ENCODE peak calls at places on chromosomes 2 and 18, in six cellular contexts. V, H, M, Y, J and U are unnamed samples.

GRCh38 chr2:105510761-105511669 is 112.2 kb upstream of the FHL2 start:
- DNase-seq in V (no peak), H (peak; percentile 71), M (no peak), Y (no peak), J (peak; percentile 31), U (no peak)

GRCh38 chr2:200744252-200744651 is 67.5 kb upstream of the BZW1 start:
- DNase-seq in V (no peak), H (no peak), M (no peak), Y (no peak), J (no peak), U (no peak)

GRCh38 chr2:210753386-210753785 is 197.0 kb downstream of the CPS1 start:
- DNase-seq in V (no peak), H (no peak), M (no peak), Y (no peak), J (no peak), U (no peak)

GRCh38 chr2:98716786-98717185 is 14.1 kb downstream of the MGAT4A start:
- DNase-seq in V (no peak), H (no peak), M (no peak), Y (no peak), J (no peak), U (no peak)

GRCh38 chr18:39173022-39173421 is 1607.4 kb upstream of the CELF4 start:
- DNase-seq in V (no peak), H (no peak), M (peak; percentile 45), Y (no peak), J (no peak), U (no peak)

GRCh38 chr18:1797265-1797664 is 774.0 kb downstream of the METTL4 start:
- DNase-seq in V (no peak), H (no peak), M (no peak), Y (no peak), J (no peak), U (no peak)

GRCh38 chr2:71697106-71698010 is 244.0 kb downstream of the DYSF start:
- DNase-seq in V (no peak), H (peak; percentile 57), M (no peak), Y (peak; percentile 47), J (no peak), U (no peak)

GRCh38 chr18:35749701-35750100 is 168.2 kb downstream of the GALNT1 start:
- DNase-seq in V (no peak), H (peak; percentile 37), M (no peak), Y (no peak), J (no peak), U (no peak)

GRCh38 chr2:181891966-181892794 is 650 bp downstream of the ITPRID2 start:
- DNase-seq in V (peak; percentile 82), H (peak; percentile 78), M (peak; percentile 91), Y (peak; percentile 96), J (peak; percentile 74), U (peak; percentile 86)

GRCh38 chr2:229610359-229610758 is 104.0 kb downstream of the DNER start:
- DNase-seq in V (no peak), H (no peak), M (no peak), Y (no peak), J (no peak), U (no peak)

GRCh38 chr18:30601541-30601940 is 441.0 kb downstream of the DSC3 start:
- DNase-seq in V (no peak), H (no peak), M (no peak), Y (no peak), J (no peak), U (no peak)

GRCh38 chr2:11802782-11803191 is 56.4 kb downstream of the LPIN1 start:
- DNase-seq in V (no peak), H (no peak), M (peak; percentile 35), Y (no peak), J (no peak), U (no peak)

GRCh38 chr2:11809586-11810236 is 63.3 kb downstream of the LPIN1 start:
- DNase-seq in V (no peak), H (no peak), M (peak; percentile 30), Y (no peak), J (no peak), U (no peak)

GRCh38 chr2:11807156-11808015 is 61.0 kb downstream of the LPIN1 start:
- DNase-seq in V (no peak), H (no peak), M (no peak), Y (no peak), J (no peak), U (no peak)

GRCh38 chr2:11808016-11808400 is 61.6 kb downstream of the LPIN1 start:
- DNase-seq in V (no peak), H (no peak), M (peak; percentile 16), Y (no peak), J (no peak), U (no peak)

DNA sequence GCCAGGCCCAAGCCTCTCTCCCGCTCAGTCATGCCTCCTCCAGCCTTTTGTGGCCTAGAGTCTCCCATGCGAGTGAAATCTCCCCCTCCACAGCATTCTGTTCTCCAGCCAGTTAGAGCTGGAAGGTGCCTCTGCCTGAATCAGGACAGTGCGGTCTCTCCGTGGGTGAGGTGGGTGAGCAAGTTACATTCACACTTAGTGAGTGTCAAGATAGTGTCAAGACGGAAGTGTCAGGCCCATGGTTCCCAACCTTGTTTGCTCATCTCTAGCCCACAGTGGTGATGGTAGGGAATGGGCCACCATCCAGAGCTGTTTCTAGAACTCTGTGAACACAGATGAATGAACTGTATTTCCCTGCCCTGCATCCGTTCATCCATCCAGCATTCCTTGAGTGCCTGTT is 59.5 kb downstream of the LPIN1 start:
- DNase-seq in V (no peak), H (no peak), M (peak; percentile 26), Y (no peak), J (no peak), U (no peak)
- H3K36me3 ChIP-seq in V (peaks cover 87% of the 10 kb centered on the region), H (peaks cover 29% of the 10 kb centered on the region), M (peaks cover 60% of the 10 kb centered on the region), Y (peaks cover 55% of the 10 kb centered on the region), J (no peaks in the 10 kb centered on the region), U (no peaks in the 10 kb centered on the region)

GRCh38 chr18:44801796-44802195 is 121.1 kb downstream of the SETBP1 start:
- DNase-seq in V (no peak), H (no peak), M (no peak), Y (no peak), J (no peak), U (no peak)
- H3K27ac ChIP-seq in V (peak overlapping the region; percentile 63), H (no peak overlapping the region), M (no peak overlapping the region), Y (no peak overlapping the region), J (peak overlapping the region; percentile 90), U (no peak overlapping the region)

DNA sequence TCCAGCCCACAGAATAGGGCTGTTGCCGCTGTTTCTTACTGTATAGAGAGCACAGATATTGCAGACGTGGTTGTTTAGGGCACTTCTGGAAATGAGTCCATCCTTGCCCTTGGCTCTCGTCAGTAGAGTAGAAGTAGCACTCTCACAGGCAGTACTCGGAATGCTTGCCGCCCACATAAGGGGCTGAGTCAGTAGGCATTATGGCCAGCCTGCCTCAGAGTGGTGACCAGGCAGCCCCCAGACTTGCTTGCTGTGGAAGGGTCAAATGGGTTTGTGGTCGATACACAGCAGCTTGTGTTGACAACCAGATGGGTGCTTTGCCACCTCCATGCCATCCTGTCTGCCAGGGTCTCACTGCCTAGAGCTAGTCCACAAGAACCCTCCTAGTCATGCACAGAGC is 38.7 kb downstream of the PLEKHB2 start:
- DNase-seq in V (no peak), H (no peak), M (no peak), Y (no peak), J (no peak), U (no peak)
- H3K36me3 ChIP-seq in V (peaks cover 98% of the 10 kb centered on the region), H (peaks cover 14% of the 10 kb centered on the region), M (peaks cover 90% of the 10 kb centered on the region), Y (peaks cover 53% of the 10 kb centered on the region), J (no peaks in the 10 kb centered on the region), U (peaks cover 44% of the 10 kb centered on the region)

DNA sequence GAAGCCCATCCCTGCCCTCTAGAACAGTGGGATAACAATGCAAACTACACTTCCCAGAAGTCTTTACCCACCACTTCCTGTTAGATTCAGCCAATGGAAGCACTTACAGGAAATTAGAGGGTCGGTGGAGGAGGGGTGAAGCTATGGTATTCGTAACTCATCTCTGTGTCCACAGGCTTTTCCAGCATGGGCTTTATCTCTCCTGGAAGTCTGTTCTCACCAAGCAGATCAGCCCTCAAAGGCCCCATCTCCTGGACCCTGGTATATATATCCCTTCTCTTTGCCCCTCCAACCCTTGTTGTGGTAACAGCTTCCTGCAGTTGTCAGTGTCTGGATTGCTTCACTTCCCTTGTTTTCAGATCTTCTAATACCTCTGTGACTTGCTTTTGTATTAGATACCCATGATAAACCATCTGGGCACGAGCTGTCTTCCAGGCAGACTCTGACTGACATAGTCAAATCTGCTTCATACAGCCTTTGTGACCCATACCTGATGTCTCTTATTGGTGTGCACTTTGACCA is 475.0 kb upstream of the POU3F3 start:
- DNase-seq in V (no peak), H (no peak), M (peak; percentile 80), Y (no peak), J (peak; percentile 77), U (peak; percentile 72)
- H3K27ac ChIP-seq in V (no peak overlapping the region), H (no peak overlapping the region), M (no peak overlapping the region), Y (peak overlapping the region; percentile 64), J (peak overlapping the region; percentile 69), U (no peak overlapping the region)

GRCh38 chr2:86039963-86040655 is 65.6 kb downstream of the POLR1A start:
- DNase-seq in V (no peak), H (no peak), M (no peak), Y (peak; percentile 70), J (no peak), U (no peak)
- H3K36me3 ChIP-seq in V (peaks cover 64% of the 10 kb centered on the region), H (peaks cover 4% of the 10 kb centered on the region), M (peaks cover 91% of the 10 kb centered on the region), Y (peaks cover 8% of the 10 kb centered on the region), J (no peaks in the 10 kb centered on the region), U (peaks cover 50% of the 10 kb centered on the region)

GRCh38 chr2:223735035-223735640 is 102.2 kb downstream of the AP1S3 start:
- DNase-seq in V (no peak), H (no peak), M (no peak), Y (no peak), J (no peak), U (no peak)

GRCh38 chr2:223735659-223736244 is 101.6 kb downstream of the AP1S3 start:
- DNase-seq in V (no peak), H (peak; percentile 75), M (no peak), Y (no peak), J (peak; percentile 26), U (no peak)

GRCh38 chr2:223732346-223732745 is 105.0 kb downstream of the AP1S3 start:
- DNase-seq in V (no peak), H (no peak), M (no peak), Y (no peak), J (no peak), U (no peak)

GRCh38 chr2:223734346-223734745 is 103.0 kb downstream of the AP1S3 start:
- DNase-seq in V (no peak), H (no peak), M (no peak), Y (no peak), J (no peak), U (no peak)

DNA sequence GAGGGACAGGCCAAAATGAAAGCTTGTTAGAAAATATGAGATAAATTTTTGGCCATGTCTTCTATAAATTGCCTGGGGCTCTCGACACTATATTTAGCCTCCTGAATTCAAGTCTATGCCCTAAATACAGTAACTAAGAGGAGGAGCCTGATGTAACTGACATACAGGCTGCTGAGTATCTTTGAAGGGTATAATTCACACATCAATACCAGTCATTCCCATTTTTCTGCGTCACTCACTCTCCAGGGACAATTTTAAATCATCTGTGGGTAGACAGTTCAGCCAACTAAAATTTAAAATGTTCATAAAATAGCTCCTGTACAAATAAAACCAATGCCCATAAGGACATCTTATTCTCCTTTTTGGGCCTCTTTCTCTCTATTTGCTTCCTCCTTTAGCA is 105.9 kb downstream of the AP1S3 start:
- DNase-seq in V (no peak), H (no peak), M (no peak), Y (no peak), J (no peak), U (no peak)
- H3K27ac ChIP-seq in V (no peak overlapping the region), H (no peak overlapping the region), M (no peak overlapping the region), Y (no peak overlapping the region), J (no peak overlapping the region), U (no peak overlapping the region)

GRCh38 chr18:10130626-10131025 is 216.8 kb downstream of the VAPA start:
- DNase-seq in V (no peak), H (no peak), M (no peak), Y (no peak), J (no peak), U (no peak)
- H3K36me3 ChIP-seq in V (no peaks in the 10 kb centered on the region), H (no peaks in the 10 kb centered on the region), M (no peaks in the 10 kb centered on the region), Y (no peaks in the 10 kb centered on the region), J (no peaks in the 10 kb centered on the region), U (no peaks in the 10 kb centered on the region)